ENCODE peak calls at places on chromosomes 6 and 20, in four cellular contexts. One of them, this sample, is unnamed.

GRCh38 chr6:120077489-120077888 is 727.9 kb upstream of the MAN1A1 start:
- DNase-seq in left ventricle myocardium inferior: no peak
- DNase-seq in heart left ventricle: no peak
- DNase-seq in breast epithelium: no peak
- DNase-seq in this sample: no peak

GRCh38 chr20:51385941-51386530 is 156.5 kb downstream of the NFATC2 start:
- DNase-seq in heart left ventricle: no peak
- DNase-seq in left ventricle myocardium inferior: no peak
- DNase-seq in breast epithelium: no peak
- DNase-seq in this sample: peak

GRCh38 chr6:54248994-54249393 is 59.2 kb upstream of the TINAG start:
- DNase-seq in breast epithelium: no peak
- DNase-seq in left ventricle myocardium inferior: no peak
- DNase-seq in heart left ventricle: no peak
- DNase-seq in this sample: no peak

GRCh38 chr6:152462716-152463115 is 174.4 kb downstream of the SYNE1 start:
- DNase-seq in heart left ventricle: no peak
- DNase-seq in breast epithelium: no peak
- DNase-seq in left ventricle myocardium inferior: no peak
- DNase-seq in this sample: no peak

GRCh38 chr6:73732845-73733675 is 37.1 kb downstream of the CD109 start:
- DNase-seq in breast epithelium: peak
- DNase-seq in heart left ventricle: peak
- DNase-seq in left ventricle myocardium inferior: peak
- DNase-seq in this sample: peak

GRCh38 chr20:14785065-14785743 is 447.8 kb upstream of the FLRT3 start:
- DNase-seq in heart left ventricle: no peak
- DNase-seq in breast epithelium: no peak
- DNase-seq in left ventricle myocardium inferior: no peak
- DNase-seq in this sample: no peak

GRCh38 chr6:90414352-90414751 is 117.7 kb upstream of the BACH2 start:
- DNase-seq in left ventricle myocardium inferior: no peak
- DNase-seq in heart left ventricle: no peak
- DNase-seq in breast epithelium: no peak
- DNase-seq in this sample: no peak

GRCh38 chr6:75550544-75551167 is 51.0 kb upstream of the SENP6 start:
- DNase-seq in heart left ventricle: no peak
- DNase-seq in breast epithelium: no peak
- DNase-seq in left ventricle myocardium inferior: no peak
- DNase-seq in this sample: no peak

GRCh38 chr6:79874531-79875132 is 72.7 kb downstream of the ELOVL4 start:
- DNase-seq in heart left ventricle: no peak
- DNase-seq in breast epithelium: no peak
- DNase-seq in left ventricle myocardium inferior: no peak
- DNase-seq in this sample: no peak

GRCh38 chr20:44460795-44461141 is 14.9 kb upstream of the TTPAL start:
- DNase-seq in heart left ventricle: no peak
- DNase-seq in left ventricle myocardium inferior: no peak
- DNase-seq in breast epithelium: no peak
- DNase-seq in this sample: peak

GRCh38 chr6:150175611-150176151 is 32.8 kb downstream of the PPP1R14C start:
- DNase-seq in breast epithelium: no peak
- DNase-seq in left ventricle myocardium inferior: no peak
- DNase-seq in heart left ventricle: no peak
- DNase-seq in this sample: no peak

GRCh38 chr6:20563377-20563776 is 29.1 kb downstream of the CDKAL1 start:
- DNase-seq in breast epithelium: no peak
- DNase-seq in heart left ventricle: no peak
- DNase-seq in left ventricle myocardium inferior: no peak
- DNase-seq in this sample: no peak

GRCh38 chr6:48388045-48388444 is 277.0 kb upstream of the PTCHD4 start:
- DNase-seq in breast epithelium: no peak
- DNase-seq in heart left ventricle: no peak
- DNase-seq in left ventricle myocardium inferior: no peak
- DNase-seq in this sample: no peak

GRCh38 chr20:4998160-4998651 is 3.1 kb downstream of the SLC23A2 start:
- DNase-seq in heart left ventricle: no peak
- DNase-seq in left ventricle myocardium inferior: no peak
- DNase-seq in breast epithelium: no peak
- DNase-seq in this sample: peak
- TF ChIP-seq CTCF in heart left ventricle: no peak
- TF ChIP-seq CTCF in left ventricle myocardium inferior: no peak
- TF ChIP-seq CTCF in breast epithelium: no peak
- TF ChIP-seq CTCF in this sample: no peak

DNA sequence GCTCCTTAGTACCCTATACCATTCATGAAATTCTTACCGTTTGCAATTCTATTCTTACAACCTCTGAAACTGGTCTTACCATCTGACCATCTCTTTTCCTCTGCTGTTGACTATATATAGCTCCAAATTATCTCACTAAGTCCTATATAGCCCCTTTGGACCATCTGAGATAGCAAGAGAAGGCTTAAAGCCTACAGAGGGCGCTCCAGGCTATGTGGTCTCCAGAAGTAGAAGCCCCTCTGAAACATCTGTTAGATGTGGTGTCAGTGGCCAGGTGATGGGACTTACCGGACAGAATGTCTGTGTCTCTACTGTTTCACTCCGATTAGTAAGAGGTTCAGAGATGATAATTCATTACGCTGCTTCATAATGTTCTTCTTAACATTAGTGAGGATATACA is 140.7 kb upstream of the BMP2 start:
- DNase-seq in heart left ventricle: no peak
- DNase-seq in breast epithelium: no peak
- DNase-seq in left ventricle myocardium inferior: no peak
- DNase-seq in this sample: no peak
- TF ChIP-seq CTCF in heart left ventricle: no peak
- TF ChIP-seq CTCF in breast epithelium: no peak
- TF ChIP-seq CTCF in left ventricle myocardium inferior: no peak
- TF ChIP-seq CTCF in this sample: no peak

GRCh38 chr6:155340464-155341129 is 26.3 kb upstream of the TFB1M start:
- DNase-seq in breast epithelium: no peak
- DNase-seq in left ventricle myocardium inferior: no peak
- DNase-seq in heart left ventricle: no peak
- DNase-seq in this sample: no peak
- TF ChIP-seq CTCF in breast epithelium: no peak
- TF ChIP-seq CTCF in left ventricle myocardium inferior: no peak
- TF ChIP-seq CTCF in heart left ventricle: no peak
- TF ChIP-seq CTCF in this sample: no peak

DNA sequence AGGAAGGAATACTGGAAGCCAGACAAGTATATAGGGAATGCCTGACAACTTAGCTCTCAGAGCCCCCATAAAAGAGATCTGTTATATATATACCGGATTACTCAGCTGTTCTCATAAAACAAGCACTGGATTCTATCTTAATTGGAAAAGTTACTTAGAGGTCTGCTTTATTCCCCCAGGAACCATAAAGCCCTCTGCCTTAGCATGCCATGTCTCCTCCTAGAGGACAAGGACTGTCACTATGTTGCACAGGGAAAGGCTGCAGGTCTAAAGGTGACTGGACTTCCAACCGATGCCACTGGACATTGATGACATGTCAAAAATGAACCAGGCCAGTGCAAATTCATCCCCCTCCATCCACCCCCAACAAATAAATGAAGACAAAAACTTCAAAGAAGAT is 6.4 kb downstream of the EXOC2 start:
- DNase-seq in heart left ventricle: no peak
- DNase-seq in left ventricle myocardium inferior: no peak
- DNase-seq in breast epithelium: no peak
- DNase-seq in this sample: no peak
- TF ChIP-seq CTCF in heart left ventricle: no peak
- TF ChIP-seq CTCF in left ventricle myocardium inferior: peak
- TF ChIP-seq CTCF in breast epithelium: no peak
- TF ChIP-seq CTCF in this sample: peak

GRCh38 chr20:23666189-23666588 is 22.6 kb downstream of the CST4 start:
- DNase-seq in breast epithelium: no peak
- DNase-seq in left ventricle myocardium inferior: no peak
- DNase-seq in heart left ventricle: no peak
- DNase-seq in this sample: no peak
- TF ChIP-seq CTCF in breast epithelium: no peak
- TF ChIP-seq CTCF in left ventricle myocardium inferior: no peak
- TF ChIP-seq CTCF in heart left ventricle: no peak
- TF ChIP-seq CTCF in this sample: no peak

GRCh38 chr20:45892049-45892816 is 1.1 kb downstream of the CTSA start:
- DNase-seq in breast epithelium: no peak
- DNase-seq in heart left ventricle: no peak
- DNase-seq in left ventricle myocardium inferior: no peak
- DNase-seq in this sample: no peak
- TF ChIP-seq CTCF in breast epithelium: no peak
- TF ChIP-seq CTCF in heart left ventricle: no peak
- TF ChIP-seq CTCF in left ventricle myocardium inferior: peak
- TF ChIP-seq CTCF in this sample: no peak

This sample was measured in GM20000.